ENCODE peak calls at places on chromosome 18, in six cellular contexts. M is AG09309, P is hepatocyte, Z is SJSA1, I is endothelial cell of umbilical vein, K is gastrocnemius medialis. R is an unnamed sample.

GRCh38 chr18:75173125-75173432 is 35.9 kb downstream of the PTGR3 start:
- DNase-seq in M (no peak), P (peak), Z (no peak), I (no peak), K (no peak), R (no peak)

GRCh38 chr18:64370036-64370435 is 221.1 kb upstream of the LINC00305 start:
- DNase-seq in M (no peak), P (no peak), Z (no peak), I (no peak), K (no peak), R (no peak)

GRCh38 chr18:26317353-26317865 is 91.2 kb downstream of the TAF4B start:
- DNase-seq in M (no peak), P (no peak), Z (peak), I (no peak), K (no peak), R (no peak)

GRCh38 chr18:55522011-55522410 is 66.0 kb downstream of the TCF4 start:
- DNase-seq in M (no peak), P (peak), Z (no peak), I (no peak), K (no peak), R (no peak)

GRCh38 chr18:55106906-55107305 is 147.6 kb upstream of the CCDC68 start:
- DNase-seq in M (no peak), P (no peak), Z (no peak), I (no peak), K (no peak), R (no peak)

GRCh38 chr18:29560270-29560669 is 1383.3 kb upstream of the CDH2 start:
- DNase-seq in M (no peak), P (no peak), Z (no peak), I (no peak), K (no peak), R (no peak)

GRCh38 chr18:30746224-30746623 is 296.3 kb downstream of the DSC3 start:
- DNase-seq in M (no peak), P (no peak), Z (no peak), I (no peak), K (no peak), R (no peak)

GRCh38 chr18:50334546-50335152 is 40.2 kb upstream of the SKA1 start:
- DNase-seq in M (no peak), P (no peak), Z (no peak), I (no peak), K (no peak), R (no peak)

GRCh38 chr18:78151234-78151633 is 828.4 kb upstream of the SALL3 start:
- DNase-seq in M (no peak), P (no peak), Z (no peak), I (no peak), K (no peak), R (no peak)

GRCh38 chr18:74290831-74291770 is 662 bp downstream of the CYB5A start:
- DNase-seq in M (no peak), P (peak), Z (no peak), I (no peak), K (no peak), R (no peak)

GRCh38 chr18:6427281-6427680 is 12.6 kb upstream of the L3MBTL4 start:
- DNase-seq in M (no peak), P (no peak), Z (no peak), I (no peak), K (no peak), R (no peak)

GRCh38 chr18:25453556-25454269 is 101.7 kb upstream of the ZNF521 start:
- DNase-seq in M (peak), P (peak), Z (no peak), I (no peak), K (no peak), R (no peak)

GRCh38 chr18:75132068-75132467 is 76.9 kb downstream of the PTGR3 start:
- DNase-seq in M (no peak), P (no peak), Z (no peak), I (no peak), K (no peak), R (no peak)

GRCh38 chr18:22171263-22171838 is 2.0 kb downstream of the GATA6 start:
- DNase-seq in M (no peak), P (no peak), Z (no peak), I (no peak), K (no peak), R (no peak)

GRCh38 chr18:22172594-22173049 is 3.2 kb downstream of the GATA6 start:
- DNase-seq in M (no peak), P (no peak), Z (no peak), I (peak), K (no peak), R (no peak)

GRCh38 chr18:22173221-22173927 is 4.0 kb downstream of the GATA6 start:
- DNase-seq in M (no peak), P (no peak), Z (no peak), I (peak), K (no peak), R (no peak)

GRCh38 chr18:22170421-22171262 is 1.3 kb downstream of the GATA6 start:
- DNase-seq in M (no peak), P (peak), Z (peak), I (peak), K (no peak), R (no peak)

GRCh38 chr18:22171839-22172582 is 2.6 kb downstream of the GATA6 start:
- DNase-seq in M (no peak), P (no peak), Z (no peak), I (no peak), K (no peak), R (no peak)
- H3K4me3 ChIP-seq in M (peak), P (peak), Z (no peak), I (peak), K (no peak), R (peak)

GRCh38 chr18:37259711-37260110 is 305.9 kb downstream of the CELF4 start:
- DNase-seq in M (no peak), P (no peak), Z (no peak), I (no peak), K (no peak), R (no peak)
- H3K4me3 ChIP-seq in M (no peak), P (no peak), Z (no peak), I (no peak), K (no peak), R (no peak)

GRCh38 chr18:9561774-9562173 is 52.6 kb downstream of the PPP4R1 start:
- DNase-seq in M (no peak), P (no peak), Z (no peak), I (no peak), K (no peak), R (no peak)
- H3K4me3 ChIP-seq in M (no peak), P (no peak), Z (no peak), I (no peak), K (no peak), R (no peak)

GRCh38 chr18:46319793-46320192 is 215.6 kb downstream of the HAUS1 start:
- DNase-seq in M (no peak), P (no peak), Z (no peak), I (no peak), K (no peak), R (no peak)

GRCh38 chr18:46320297-46320696 is 216.1 kb downstream of the HAUS1 start:
- DNase-seq in M (no peak), P (no peak), Z (no peak), I (no peak), K (no peak), R (no peak)

GRCh38 chr18:46321954-46322353 is 217.8 kb downstream of the HAUS1 start:
- DNase-seq in M (no peak), P (no peak), Z (no peak), I (no peak), K (no peak), R (no peak)

GRCh38 chr18:46322411-46322891 is 218.3 kb downstream of the HAUS1 start:
- DNase-seq in M (no peak), P (no peak), Z (no peak), I (no peak), K (no peak), R (no peak)

DNA sequence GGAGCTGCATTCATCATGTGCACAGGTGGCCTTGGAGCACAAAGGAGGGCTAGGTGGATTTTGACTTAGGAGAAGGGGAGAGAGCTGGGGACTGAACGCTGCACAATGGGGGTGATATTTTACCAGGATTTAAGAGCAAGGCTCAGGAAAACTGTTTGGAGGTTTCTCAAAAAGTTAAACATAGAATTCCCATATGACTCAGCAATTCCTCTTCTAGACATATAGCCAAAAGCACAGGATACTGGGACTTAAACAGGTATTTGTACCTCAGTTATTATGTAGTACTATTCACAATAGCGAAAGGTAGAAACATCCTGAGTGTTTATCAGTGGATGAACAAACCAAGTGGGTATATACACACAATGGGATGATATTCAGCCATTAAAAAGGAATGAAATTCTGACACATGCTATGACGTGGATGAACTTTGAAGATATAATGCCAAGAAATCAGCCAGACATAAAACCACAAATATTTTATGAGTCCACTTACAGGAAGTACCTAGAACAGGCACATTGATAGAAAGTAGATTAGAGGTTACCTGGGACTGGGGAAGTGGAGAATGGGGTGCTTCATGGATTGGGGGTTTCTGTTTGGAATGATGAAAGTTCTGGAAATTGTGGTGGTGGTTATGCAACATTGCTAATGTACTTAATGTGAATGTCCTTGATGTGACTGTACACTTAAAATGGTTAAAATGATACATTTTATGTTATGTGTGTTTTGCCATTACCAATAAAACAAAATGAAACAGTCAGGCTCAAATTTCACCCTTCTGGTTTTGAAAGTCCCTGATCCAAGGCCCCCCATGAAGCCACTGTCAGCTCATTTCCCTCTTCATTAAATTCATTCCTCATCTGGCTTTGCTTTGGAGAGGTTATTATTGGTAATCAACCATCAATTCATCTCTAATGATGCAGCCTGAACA is 217.0 kb downstream of the HAUS1 start:
- DNase-seq in M (peak), P (no peak), Z (peak), I (no peak), K (no peak), R (no peak)
- H3K4me3 ChIP-seq in M (no peak), P (no peak), Z (no peak), I (no peak), K (no peak), R (no peak)

DNA sequence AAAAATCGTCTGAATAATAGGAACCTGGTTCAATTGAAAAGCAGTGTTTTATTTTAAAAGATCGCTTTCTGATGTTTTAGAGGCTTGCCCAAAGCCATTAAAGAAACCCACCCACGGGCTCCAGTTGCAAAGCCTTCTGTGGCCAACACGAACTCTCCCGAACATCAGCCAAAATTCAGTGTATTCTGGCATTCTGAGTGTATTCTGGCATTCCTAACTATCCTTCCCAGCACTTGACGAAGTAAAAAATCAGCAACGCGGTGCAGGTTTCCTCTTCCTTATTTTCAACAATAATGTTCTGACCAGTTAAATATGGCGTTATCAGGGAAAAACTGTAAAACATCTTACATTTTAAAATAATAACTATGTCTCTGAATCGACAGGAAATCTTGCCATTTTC is 44.6 kb downstream of the ZNF516 start:
- DNase-seq in M (no peak), P (no peak), Z (no peak), I (no peak), K (no peak), R (no peak)
- H3K4me3 ChIP-seq in M (peak), P (peak), Z (peak), I (peak), K (peak), R (peak)

GRCh38 chr18:519019-519879 is 18.7 kb upstream of the COLEC12 start:
- DNase-seq in M (no peak), P (peak), Z (peak), I (peak), K (no peak), R (peak)

GRCh38 chr18:524496-524895 is 24.0 kb upstream of the COLEC12 start:
- DNase-seq in M (peak), P (peak), Z (no peak), I (peak), K (no peak), R (peak)

GRCh38 chr18:527136-527535 is 26.6 kb upstream of the COLEC12 start:
- DNase-seq in M (no peak), P (no peak), Z (no peak), I (peak), K (no peak), R (no peak)

GRCh38 chr18:526681-527080 is 26.2 kb upstream of the COLEC12 start:
- DNase-seq in M (no peak), P (no peak), Z (no peak), I (peak), K (no peak), R (no peak)

GRCh38 chr18:525066-525797 is 24.7 kb upstream of the COLEC12 start:
- DNase-seq in M (peak), P (no peak), Z (peak), I (peak), K (no peak), R (peak)
- H3K4me3 ChIP-seq in M (no peak), P (no peak), Z (no peak), I (no peak), K (no peak), R (no peak)

GRCh38 chr18:2981212-2981728 is 31.7 kb downstream of the LPIN2 start:
- DNase-seq in M (peak), P (peak), Z (peak), I (peak), K (no peak), R (peak)
- H3K4me3 ChIP-seq in M (no peak), P (no peak), Z (no peak), I (no peak), K (peak), R (no peak)

GRCh38 chr18:70172225-70172624 is 33.3 kb downstream of the RTTN start:
- DNase-seq in M (no peak), P (no peak), Z (no peak), I (peak), K (no peak), R (no peak)

GRCh38 chr18:70165936-70166335 is 39.6 kb downstream of the RTTN start:
- DNase-seq in M (no peak), P (no peak), Z (no peak), I (peak), K (no peak), R (no peak)

GRCh38 chr18:70169747-70170146 is 35.7 kb downstream of the RTTN start:
- DNase-seq in M (no peak), P (no peak), Z (no peak), I (no peak), K (no peak), R (no peak)

DNA sequence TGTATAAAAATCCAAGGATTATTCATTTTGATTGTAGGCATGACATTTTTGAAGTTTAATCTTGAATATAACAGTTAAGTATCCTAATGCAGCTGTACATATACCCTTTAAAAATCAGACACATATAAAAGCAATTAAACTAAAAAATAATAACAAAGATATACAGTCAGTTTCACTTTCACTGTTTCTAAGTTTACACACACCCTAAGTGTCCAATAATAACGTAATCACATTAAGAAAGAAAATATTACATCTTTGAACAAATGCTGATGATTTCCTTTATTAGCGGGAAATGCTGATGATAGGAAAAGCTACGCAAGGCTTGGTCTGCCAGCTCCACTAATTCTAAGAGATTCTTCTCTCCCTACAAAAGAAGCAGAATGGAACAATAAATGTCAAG is 38.8 kb downstream of the RTTN start:
- DNase-seq in M (no peak), P (no peak), Z (no peak), I (peak), K (no peak), R (no peak)
- H3K4me3 ChIP-seq in M (no peak), P (no peak), Z (no peak), I (no peak), K (no peak), R (no peak)

GRCh38 chr18:57802869-57803118 is 321 bp downstream of the ATP8B1 start:
- DNase-seq in M (no peak), P (no peak), Z (no peak), I (no peak), K (no peak), R (no peak)
- H3K4me3 ChIP-seq in M (peak), P (peak), Z (peak), I (peak), K (peak), R (peak)